ENCODE peak calls at places on chromosome 9, in four cellular contexts. W is ACHN, I is psoas muscle, Y is GM13977. S is an unnamed sample.

GRCh38 chr9:116644099-116644688 is 42.9 kb upstream of the TRIM32 start:
- DNase-seq in Y (no peak), W (no peak), I (no peak), S (no peak)

GRCh38 chr9:117744856-117745389 is 40.7 kb downstream of the TLR4 start:
- DNase-seq in W (peak), Y (peak), I (peak), S (peak)

GRCh38 chr9:135552021-135552697 is 6.2 kb downstream of the OBP2A start:
- DNase-seq in W (no peak), Y (no peak), I (no peak), S (no peak)

GRCh38 chr9:125462766-125463384 is 201.2 kb downstream of the GAPVD1 start:
- DNase-seq in I (no peak), W (no peak), Y (no peak), S (no peak)

GRCh38 chr9:120152295-120152694 is 427.7 kb downstream of the CDK5RAP2 start:
- DNase-seq in Y (no peak), W (no peak), I (no peak), S (no peak)

GRCh38 chr9:136759001-136759400 is 958 bp upstream of the LCN8 start:
- DNase-seq in W (no peak), Y (no peak), I (peak), S (no peak)

GRCh38 chr9:99345936-99346335 is 123.9 kb downstream of the SEC61B start:
- DNase-seq in Y (no peak), I (no peak), W (no peak), S (no peak)

GRCh38 chr9:4495537-4495936 is 5.3 kb downstream of the SLC1A1 start:
- DNase-seq in I (no peak), W (no peak), Y (no peak), S (no peak)

GRCh38 chr9:111900081-111900805 is 3.6 kb downstream of the UGCG start:
- DNase-seq in W (no peak), Y (no peak), I (no peak), S (no peak)

GRCh38 chr9:136744747-136745146 is 2.0 kb upstream of the LCN10 start:
- DNase-seq in Y (no peak), W (no peak), I (no peak), S (no peak)

GRCh38 chr9:4923580-4924544 is 61.2 kb upstream of the JAK2 start:
- DNase-seq in I (no peak), Y (peak), W (peak), S (peak)

GRCh38 chr9:9003184-9003583 is 1203.6 kb upstream of the DMAC1 start:
- DNase-seq in W (peak), I (no peak), Y (no peak), S (no peak)

GRCh38 chr9:136014928-136015633 is 53.9 kb upstream of the UBAC1 start:
- DNase-seq in Y (no peak), W (no peak), I (peak), S (no peak)

GRCh38 chr9:133953976-133954709 is 38.0 kb downstream of the VAV2 start:
- DNase-seq in I (peak), W (no peak), Y (peak), S (no peak)

GRCh38 chr9:72871685-72872084 is 81.2 kb downstream of the ALDH1A1 start:
- DNase-seq in Y (no peak), I (no peak), W (peak), S (no peak)

GRCh38 chr9:81053298-81054025 is 635.9 kb downstream of the TLE1 start:
- DNase-seq in W (no peak), Y (no peak), I (no peak), S (no peak)

GRCh38 chr9:121944741-121945191 is 148.3 kb downstream of the TTLL11 start:
- DNase-seq in I (no peak), Y (no peak), W (no peak), S (peak)

GRCh38 chr9:5994486-5994885 is 20.9 kb downstream of the RANBP6 start:
- DNase-seq in I (no peak), W (no peak), Y (no peak), S (no peak)

GRCh38 chr9:137276757-137277328 is 683 bp upstream of the TOR4A start:
- DNase-seq in I (peak), W (peak), Y (no peak), S (no peak)

GRCh38 chr9:136186386-136186785 is 18.5 kb downstream of the LHX3 start:
- DNase-seq in I (no peak), Y (no peak), W (no peak), S (no peak)

GRCh38 chr9:69773258-69773657 is 13.4 kb upstream of the PTAR1 start:
- DNase-seq in I (no peak), W (no peak), Y (no peak), S (no peak)

GRCh38 chr9:22143799-22144198 is 134.7 kb upstream of the CDKN2B start:
- DNase-seq in Y (no peak), I (no peak), W (no peak), S (no peak)

GRCh38 chr9:126128494-126129142 is 198.0 kb upstream of the MVB12B start:
- DNase-seq in Y (no peak), W (no peak), I (no peak), S (no peak)

GRCh38 chr9:15087031-15087417 is 176.8 kb upstream of the FREM1 start:
- DNase-seq in Y (no peak), I (no peak), W (no peak), S (no peak)

GRCh38 chr9:126805546-126806262 is 864 bp downstream of the ZBTB43 start:
- DNase-seq in I (peak), Y (peak), W (peak), S (peak)

GRCh38 chr9:134548185-134548584 is 93.4 kb upstream of the COL5A1 start:
- DNase-seq in W (no peak), Y (no peak), I (peak), S (no peak)

GRCh38 chr9:14523545-14523944 is 169.7 kb downstream of the ZDHHC21 start:
- DNase-seq in I (no peak), W (no peak), Y (no peak), S (no peak)

GRCh38 chr9:33202552-33203300 is 35.6 kb upstream of the B4GALT1 start:
- DNase-seq in I (peak), Y (peak), W (no peak), S (peak)

GRCh38 chr9:130174920-130175321 is 2.7 kb downstream of the NCS1 start:
- DNase-seq in W (no peak), I (no peak), Y (no peak), S (no peak)

GRCh38 chr9:126698251-126698650 is 84.5 kb downstream of the LMX1B start:
- DNase-seq in Y (no peak), W (no peak), I (no peak), S (no peak)

GRCh38 chr9:117184173-117184572 is 230.7 kb downstream of the ASTN2 start:
- DNase-seq in I (no peak), W (no peak), Y (no peak), S (no peak)

GRCh38 chr9:126296687-126297086 is 29.9 kb upstream of the MVB12B start:
- DNase-seq in I (no peak), W (no peak), Y (no peak), S (no peak)

GRCh38 chr9:447230-448025 is 232.8 kb downstream of the DOCK8 start:
- DNase-seq in Y (peak), W (peak), I (no peak), S (no peak)

GRCh38 chr9:68643901-68644809 is 60.9 kb upstream of the PIP5K1B start:
- DNase-seq in I (no peak), W (no peak), Y (no peak), S (peak)

GRCh38 chr9:21811914-21812313 is 9.5 kb downstream of the MTAP start:
- DNase-seq in W (no peak), I (no peak), Y (no peak), S (no peak)

GRCh38 chr9:75063556-75064305 is 24.2 kb downstream of the NMRK1 start:
- DNase-seq in W (no peak), Y (no peak), I (no peak), S (no peak)

GRCh38 chr9:111150241-111150640 is 112.0 kb upstream of the LPAR1 start:
- DNase-seq in I (no peak), Y (no peak), W (no peak), S (no peak)

S was measured in germinal center.